ENCODE peak calls at places on chromosomes 5 and 9, in ten cellular contexts. N, L, Q, D, R, E, Y, P, G and J are unnamed samples.
A peak's percentile ranks its signal among the peaks of the same experiment; 100 is the strongest.

GRCh38 chr9:95112436-95113280 is 204.9 kb downstream of the FANCC start:
- DNase-seq in N (no peak), L (no peak), Q (no peak), D (no peak), R (no peak), E (no peak), Y (no peak), P (no peak), G (no peak), J (no peak)

GRCh38 chr9:16459421-16460148 is 410.9 kb downstream of the BNC2 start:
- DNase-seq in N (no peak), L (no peak), Q (no peak), D (no peak), R (no peak), E (no peak), Y (no peak), P (no peak), G (no peak), J (no peak)

GRCh38 chr9:107387401-107387800 is 102.2 kb downstream of the KLF4 start:
- DNase-seq in N (no peak), L (no peak), Q (no peak), D (no peak), R (no peak), E (no peak), Y (no peak), P (no peak), G (no peak), J (no peak)

GRCh38 chr5:62286834-62287611 is 19.0 kb upstream of the KIF2A start:
- DNase-seq in N (no peak), L (no peak), Q (no peak), D (no peak), R (no peak), E (no peak), Y (no peak), P (no peak), G (no peak), J (no peak)

GRCh38 chr9:22657713-22658112 is 211.1 kb downstream of the DMRTA1 start:
- DNase-seq in N (no peak), L (no peak), Q (no peak), D (no peak), R (no peak), E (no peak), Y (no peak), P (no peak), G (no peak), J (no peak)

GRCh38 chr5:446864-447263 is 3.9 kb downstream of the EXOC3 start:
- DNase-seq in N (no peak), L (no peak), Q (peak; percentile 60), D (no peak), R (peak; percentile 8), E (peak; percentile 53), Y (no peak), P (no peak), G (no peak), J (no peak)

GRCh38 chr5:98599016-98599415 is 174.4 kb upstream of the RGMB start:
- DNase-seq in N (no peak), L (no peak), Q (no peak), D (no peak), R (no peak), E (no peak), Y (no peak), P (no peak), G (no peak), J (no peak)

GRCh38 chr5:43396762-43397304 is 15.4 kb downstream of the CCL28 start:
- DNase-seq in N (no peak), L (peak; percentile 18), Q (peak; percentile 17), D (no peak), R (no peak), E (peak; percentile 21), Y (peak; percentile 90), P (peak; percentile 39), G (no peak), J (peak; percentile 58)

GRCh38 chr5:154653764-154654483 is 101.3 kb upstream of the LARP1 start:
- DNase-seq in N (no peak), L (no peak), Q (no peak), D (no peak), R (no peak), E (no peak), Y (no peak), P (peak; percentile 15), G (no peak), J (no peak)

GRCh38 chr9:122754825-122755224 is 12.7 kb downstream of the OR1L6 start:
- DNase-seq in N (no peak), L (no peak), Q (no peak), D (no peak), R (no peak), E (no peak), Y (no peak), P (no peak), G (no peak), J (no peak)

GRCh38 chr9:124087226-124087625 is 75.7 kb downstream of the LHX2 start:
- DNase-seq in N (no peak), L (no peak), Q (no peak), D (no peak), R (no peak), E (no peak), Y (no peak), P (no peak), G (no peak), J (no peak)

GRCh38 chr5:175902013-175902412 is 30.6 kb downstream of the CPLX2 start:
- DNase-seq in N (no peak), L (no peak), Q (no peak), D (no peak), R (no peak), E (no peak), Y (no peak), P (no peak), G (no peak), J (no peak)

GRCh38 chr5:369151-369939 is 47.8 kb downstream of the AHRR start:
- DNase-seq in N (peak; percentile 78), L (no peak), Q (no peak), D (no peak), R (no peak), E (no peak), Y (peak; percentile 39), P (no peak), G (no peak), J (no peak)

GRCh38 chr5:156155638-156156037 is 171.3 kb upstream of the SGCD start:
- DNase-seq in N (no peak), L (no peak), Q (peak; percentile 48), D (no peak), R (no peak), E (no peak), Y (no peak), P (no peak), G (no peak), J (no peak)

GRCh38 chr5:175025046-175025445 is 300.7 kb downstream of the MSX2 start:
- DNase-seq in N (no peak), L (no peak), Q (no peak), D (no peak), R (no peak), E (peak; percentile 12), Y (no peak), P (no peak), G (no peak), J (no peak)

GRCh38 chr5:124839371-124839998 is 93.0 kb upstream of the ZNF608 start:
- DNase-seq in N (no peak), L (no peak), Q (no peak), D (no peak), R (no peak), E (no peak), Y (no peak), P (no peak), G (no peak), J (no peak)

DNA sequence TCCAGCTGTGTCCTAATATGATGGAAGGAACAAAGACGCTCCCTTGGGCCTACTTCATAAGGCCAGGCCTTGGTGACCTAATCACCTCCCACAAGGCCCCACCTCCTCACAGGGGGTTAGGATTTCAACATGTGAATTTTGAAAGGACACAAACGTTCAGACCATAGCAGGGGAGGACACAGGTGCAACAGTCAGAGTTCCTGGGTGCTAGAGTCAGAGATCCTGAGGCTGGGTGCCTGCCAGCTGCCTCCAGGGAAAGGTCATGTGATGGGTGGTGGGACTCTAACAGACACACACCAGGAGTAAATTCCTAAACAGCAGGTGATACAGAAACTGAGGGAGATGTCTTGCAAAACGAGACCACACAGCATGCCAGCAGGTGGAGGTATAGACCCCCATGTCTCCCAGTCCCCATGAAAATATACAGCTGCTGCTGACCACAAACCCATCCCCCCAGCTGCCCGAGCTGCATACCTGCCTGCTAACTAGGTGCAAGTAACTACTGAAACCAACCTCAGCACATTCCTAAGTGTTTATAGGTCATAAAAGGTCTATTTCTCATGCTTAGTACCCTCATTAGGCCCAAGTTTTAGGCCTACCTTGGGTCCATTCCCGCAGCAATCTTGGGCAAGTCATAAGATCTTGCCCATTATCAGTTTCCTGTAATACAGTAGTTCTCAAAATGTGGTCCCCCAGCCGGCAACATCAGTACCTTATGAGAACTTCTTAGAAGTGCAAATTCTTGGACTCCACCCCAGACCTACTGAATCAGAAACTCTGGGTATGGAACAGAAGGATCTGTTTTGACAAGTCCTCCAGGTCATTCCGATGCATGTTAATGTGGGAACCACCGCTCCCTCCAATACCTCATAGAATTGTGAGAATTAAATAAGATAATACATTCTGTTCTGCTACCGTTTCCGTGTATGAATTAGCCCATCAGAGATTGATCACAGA is 245.3 kb downstream of the ENC1 start:
- DNase-seq in N (no peak), L (peak; percentile 25), Q (no peak), D (peak; percentile 99), R (no peak), E (no peak), Y (no peak), P (no peak), G (no peak), J (no peak)
- TF ChIP-seq CTCF in N (no peak), L (peak; percentile 13), Q (no peak), D (peak; percentile 61), R (no peak), E (no peak), Y (no peak), P (no peak), G (peak; percentile 18), J (no peak)

GRCh38 chr5:120684213-120684612 is 220.1 kb downstream of the PRR16 start:
- DNase-seq in N (no peak), L (no peak), Q (no peak), D (no peak), R (no peak), E (peak; percentile 45), Y (no peak), P (no peak), G (no peak), J (no peak)
- TF ChIP-seq CTCF in N (peak; percentile 47), L (no peak), Q (no peak), D (no peak), R (peak; percentile 11), E (no peak), Y (no peak), P (no peak), G (peak; percentile 10), J (no peak)

GRCh38 chr9:93207326-93207814 is 23.4 kb downstream of the WNK2 start:
- DNase-seq in N (no peak), L (no peak), Q (no peak), D (no peak), R (no peak), E (peak; percentile 47), Y (peak; percentile 68), P (peak; percentile 56), G (peak; percentile 25), J (no peak)
- TF ChIP-seq CTCF in N (no peak), L (no peak), Q (no peak), D (no peak), R (no peak), E (no peak), Y (no peak), P (no peak), G (no peak), J (no peak)

GRCh38 chr5:115884704-115885103 is 43.0 kb downstream of the AP3S1 start:
- DNase-seq in N (no peak), L (no peak), Q (no peak), D (no peak), R (no peak), E (no peak), Y (no peak), P (no peak), G (no peak), J (no peak)

GRCh38 chr5:115888027-115888426 is 46.3 kb downstream of the AP3S1 start:
- DNase-seq in N (no peak), L (no peak), Q (peak; percentile 24), D (no peak), R (no peak), E (peak; percentile 30), Y (no peak), P (no peak), G (no peak), J (no peak)
- TF ChIP-seq CTCF in N (peak; percentile 47), L (no peak), Q (peak; percentile 50), D (peak; percentile 66), R (peak; percentile 44), E (no peak), Y (no peak), P (peak; percentile 28), G (no peak), J (no peak)